ENCODE peak calls at places on chromosomes 7 and 10, in seven cellular contexts. One of them, this sample, is unnamed.

GRCh38 chr10:4514445-4515108 is 311.4 kb upstream of the AKR1E2 start:
- DNase-seq in heart left ventricle: peak; percentile 71
- DNase-seq in GM12892: peak; percentile 31
- DNase-seq in Peyer's patch: peak; percentile 67
- DNase-seq in HCT116: no peak
- DNase-seq in IMR-90: no peak
- DNase-seq in uterus: peak; percentile 61
- DNase-seq in this sample: peak; percentile 68

GRCh38 chr7:46291064-46291463 is 370.0 kb upstream of the IGFBP3 start:
- DNase-seq in heart left ventricle: no peak
- DNase-seq in IMR-90: peak; percentile 54
- DNase-seq in HCT116: no peak
- DNase-seq in uterus: no peak
- DNase-seq in GM12892: no peak
- DNase-seq in Peyer's patch: no peak
- DNase-seq in this sample: no peak

GRCh38 chr7:6433814-6434630 is 13.7 kb downstream of the DAGLB start:
- DNase-seq in HCT116: no peak
- DNase-seq in GM12892: no peak
- DNase-seq in Peyer's patch: no peak
- DNase-seq in uterus: no peak
- DNase-seq in heart left ventricle: no peak
- DNase-seq in IMR-90: no peak
- DNase-seq in this sample: no peak

GRCh38 chr10:100567249-100567648 is 31.5 kb downstream of the HIF1AN start:
- DNase-seq in HCT116: no peak
- DNase-seq in heart left ventricle: no peak
- DNase-seq in Peyer's patch: peak; percentile 37
- DNase-seq in GM12892: no peak
- DNase-seq in uterus: no peak
- DNase-seq in IMR-90: no peak
- DNase-seq in this sample: peak; percentile 81

GRCh38 chr10:16011548-16011947 is 151.2 kb upstream of the MINDY3 start:
- DNase-seq in Peyer's patch: no peak
- DNase-seq in HCT116: no peak
- DNase-seq in heart left ventricle: no peak
- DNase-seq in IMR-90: no peak
- DNase-seq in uterus: no peak
- DNase-seq in GM12892: no peak
- DNase-seq in this sample: no peak

GRCh38 chr10:101214446-101215396 is 14.5 kb downstream of the LBX1 start:
- DNase-seq in GM12892: no peak
- DNase-seq in uterus: peak; percentile 35
- DNase-seq in heart left ventricle: peak; percentile 65
- DNase-seq in IMR-90: peak; percentile 32
- DNase-seq in Peyer's patch: peak; percentile 82
- DNase-seq in HCT116: peak; percentile 66
- DNase-seq in this sample: no peak

GRCh38 chr7:149444260-149444659 is 16.6 kb downstream of the ZNF777 start:
- DNase-seq in GM12892: no peak
- DNase-seq in IMR-90: no peak
- DNase-seq in HCT116: no peak
- DNase-seq in Peyer's patch: no peak
- DNase-seq in uterus: no peak
- DNase-seq in heart left ventricle: no peak
- DNase-seq in this sample: peak; percentile 58

GRCh38 chr7:107165341-107165740 is 3.5 kb upstream of the HBP1 start:
- DNase-seq in IMR-90: no peak
- DNase-seq in HCT116: no peak
- DNase-seq in Peyer's patch: no peak
- DNase-seq in GM12892: no peak
- DNase-seq in heart left ventricle: no peak
- DNase-seq in uterus: no peak
- DNase-seq in this sample: no peak

GRCh38 chr10:61897671-61898434 is 3.6 kb upstream of the ARID5B start:
- DNase-seq in GM12892: no peak
- DNase-seq in HCT116: no peak
- DNase-seq in Peyer's patch: peak; percentile 80
- DNase-seq in heart left ventricle: peak; percentile 58
- DNase-seq in IMR-90: peak; percentile 38
- DNase-seq in uterus: peak; percentile 65
- DNase-seq in this sample: peak; percentile 32

GRCh38 chr7:150736864-150737263 is 354 bp upstream of the GIMAP5 start:
- DNase-seq in Peyer's patch: no peak
- DNase-seq in HCT116: no peak
- DNase-seq in uterus: no peak
- DNase-seq in GM12892: no peak
- DNase-seq in IMR-90: no peak
- DNase-seq in heart left ventricle: no peak
- DNase-seq in this sample: no peak

GRCh38 chr10:133350283-133350949 is 3.2 kb downstream of the PRAP1 start:
- DNase-seq in Peyer's patch: no peak
- DNase-seq in HCT116: no peak
- DNase-seq in GM12892: no peak
- DNase-seq in heart left ventricle: no peak
- DNase-seq in uterus: no peak
- DNase-seq in IMR-90: no peak
- DNase-seq in this sample: no peak

GRCh38 chr7:1059200-1060091 is 15.1 kb downstream of the GPR146 start:
- DNase-seq in GM12892: no peak
- DNase-seq in Peyer's patch: peak; percentile 71
- DNase-seq in IMR-90: no peak
- DNase-seq in uterus: no peak
- DNase-seq in heart left ventricle: peak; percentile 18
- DNase-seq in HCT116: peak; percentile 52
- DNase-seq in this sample: peak; percentile 92

GRCh38 chr10:118970770-118971169 is 58.7 kb upstream of the NANOS1 start:
- DNase-seq in Peyer's patch: peak; percentile 19
- DNase-seq in HCT116: no peak
- DNase-seq in uterus: no peak
- DNase-seq in IMR-90: no peak
- DNase-seq in GM12892: no peak
- DNase-seq in heart left ventricle: no peak
- DNase-seq in this sample: no peak

GRCh38 chr10:126302831-126303230 is 85.4 kb downstream of the ADAM12 start:
- DNase-seq in Peyer's patch: no peak
- DNase-seq in uterus: no peak
- DNase-seq in GM12892: no peak
- DNase-seq in heart left ventricle: no peak
- DNase-seq in HCT116: no peak
- DNase-seq in IMR-90: peak; percentile 4
- DNase-seq in this sample: no peak

GRCh38 chr10:15084502-15084922 is 4.1 kb downstream of the ACBD7 start:
- DNase-seq in uterus: peak; percentile 75
- DNase-seq in Peyer's patch: peak; percentile 53
- DNase-seq in GM12892: no peak
- DNase-seq in heart left ventricle: no peak
- DNase-seq in HCT116: peak; percentile 64
- DNase-seq in IMR-90: peak; percentile 92
- DNase-seq in this sample: no peak

GRCh38 chr10:78960316-78960800 is 108.4 kb upstream of the ZMIZ1 start:
- DNase-seq in HCT116: no peak
- DNase-seq in IMR-90: peak; percentile 90
- DNase-seq in heart left ventricle: peak; percentile 82
- DNase-seq in GM12892: no peak
- DNase-seq in Peyer's patch: peak; percentile 71
- DNase-seq in uterus: peak; percentile 89
- DNase-seq in this sample: peak; percentile 82

GRCh38 chr10:67790534-67791408 is 47.2 kb downstream of the DNAJC12 start:
- DNase-seq in HCT116: peak; percentile 57
- DNase-seq in IMR-90: peak; percentile 29
- DNase-seq in heart left ventricle: no peak
- DNase-seq in Peyer's patch: no peak
- DNase-seq in GM12892: no peak
- DNase-seq in uterus: no peak
- DNase-seq in this sample: no peak

GRCh38 chr7:141558544-141559183 is 7.5 kb downstream of the AGK start:
- DNase-seq in Peyer's patch: no peak
- DNase-seq in uterus: no peak
- DNase-seq in heart left ventricle: no peak
- DNase-seq in HCT116: no peak
- DNase-seq in GM12892: no peak
- DNase-seq in IMR-90: peak; percentile 55
- DNase-seq in this sample: no peak

GRCh38 chr7:73770002-73770859 is at the start of gene CLDN3:
- DNase-seq in Peyer's patch: peak; percentile 93
- DNase-seq in IMR-90: no peak
- DNase-seq in heart left ventricle: no peak
- DNase-seq in HCT116: peak; percentile 73
- DNase-seq in GM12892: no peak
- DNase-seq in uterus: no peak
- DNase-seq in this sample: no peak

GRCh38 chr7:34354906-34355305 is 303.1 kb upstream of the NPSR1 start:
- DNase-seq in HCT116: no peak
- DNase-seq in IMR-90: peak; percentile 20
- DNase-seq in GM12892: no peak
- DNase-seq in uterus: no peak
- DNase-seq in Peyer's patch: no peak
- DNase-seq in heart left ventricle: no peak
- DNase-seq in this sample: no peak

GRCh38 chr10:120365872-120366271 is 91.2 kb upstream of the PLPP4 start:
- DNase-seq in uterus: no peak
- DNase-seq in Peyer's patch: no peak
- DNase-seq in IMR-90: no peak
- DNase-seq in heart left ventricle: no peak
- DNase-seq in GM12892: no peak
- DNase-seq in HCT116: no peak
- DNase-seq in this sample: no peak

GRCh38 chr10:74433595-74433956 is 282.6 kb downstream of the ADK start:
- DNase-seq in GM12892: no peak
- DNase-seq in Peyer's patch: no peak
- DNase-seq in HCT116: no peak
- DNase-seq in uterus: no peak
- DNase-seq in heart left ventricle: no peak
- DNase-seq in IMR-90: no peak
- DNase-seq in this sample: no peak
- TF ChIP-seq POLR2A in GM12892: no peak
- TF ChIP-seq POLR2A in Peyer's patch: no peak
- TF ChIP-seq POLR2A in HCT116: no peak
- TF ChIP-seq POLR2A in uterus: no peak
- TF ChIP-seq POLR2A in heart left ventricle: no peak
- TF ChIP-seq POLR2A in IMR-90: no peak
- TF ChIP-seq POLR2A in this sample: no peak

GRCh38 chr10:45000764-45001381 is at the start of gene ZNF22:
- DNase-seq in IMR-90: peak; percentile 56
- DNase-seq in GM12892: peak; percentile 67
- DNase-seq in Peyer's patch: peak; percentile 85
- DNase-seq in uterus: peak; percentile 65
- DNase-seq in heart left ventricle: peak; percentile 82
- DNase-seq in HCT116: no peak
- DNase-seq in this sample: peak; percentile 94
- TF ChIP-seq POLR2A in IMR-90: peak; percentile 68
- TF ChIP-seq POLR2A in GM12892: peak; percentile 86
- TF ChIP-seq POLR2A in Peyer's patch: peak; percentile 46
- TF ChIP-seq POLR2A in uterus: peak; percentile 73
- TF ChIP-seq POLR2A in heart left ventricle: peak; percentile 34
- TF ChIP-seq POLR2A in HCT116: no peak
- TF ChIP-seq POLR2A in this sample: no peak

GRCh38 chr7:151925446-151926335 is 30.6 kb upstream of the GALNTL5 start:
- DNase-seq in GM12892: peak; percentile 33
- DNase-seq in HCT116: no peak
- DNase-seq in Peyer's patch: peak; percentile 76
- DNase-seq in heart left ventricle: peak; percentile 61
- DNase-seq in uterus: peak; percentile 33
- DNase-seq in IMR-90: no peak
- DNase-seq in this sample: peak; percentile 93

GRCh38 chr7:151924508-151924907 is 31.7 kb upstream of the GALNTL5 start:
- DNase-seq in IMR-90: no peak
- DNase-seq in heart left ventricle: no peak
- DNase-seq in HCT116: no peak
- DNase-seq in Peyer's patch: peak; percentile 61
- DNase-seq in GM12892: no peak
- DNase-seq in uterus: no peak
- DNase-seq in this sample: no peak

GRCh38 chr7:151924001-151924400 is 32.2 kb upstream of the GALNTL5 start:
- DNase-seq in GM12892: no peak
- DNase-seq in IMR-90: no peak
- DNase-seq in uterus: no peak
- DNase-seq in Peyer's patch: no peak
- DNase-seq in HCT116: no peak
- DNase-seq in heart left ventricle: no peak
- DNase-seq in this sample: no peak

GRCh38 chr7:151921451-151921850 is 34.8 kb upstream of the GALNTL5 start:
- DNase-seq in uterus: no peak
- DNase-seq in heart left ventricle: no peak
- DNase-seq in Peyer's patch: no peak
- DNase-seq in IMR-90: no peak
- DNase-seq in GM12892: no peak
- DNase-seq in HCT116: no peak
- DNase-seq in this sample: no peak

DNA sequence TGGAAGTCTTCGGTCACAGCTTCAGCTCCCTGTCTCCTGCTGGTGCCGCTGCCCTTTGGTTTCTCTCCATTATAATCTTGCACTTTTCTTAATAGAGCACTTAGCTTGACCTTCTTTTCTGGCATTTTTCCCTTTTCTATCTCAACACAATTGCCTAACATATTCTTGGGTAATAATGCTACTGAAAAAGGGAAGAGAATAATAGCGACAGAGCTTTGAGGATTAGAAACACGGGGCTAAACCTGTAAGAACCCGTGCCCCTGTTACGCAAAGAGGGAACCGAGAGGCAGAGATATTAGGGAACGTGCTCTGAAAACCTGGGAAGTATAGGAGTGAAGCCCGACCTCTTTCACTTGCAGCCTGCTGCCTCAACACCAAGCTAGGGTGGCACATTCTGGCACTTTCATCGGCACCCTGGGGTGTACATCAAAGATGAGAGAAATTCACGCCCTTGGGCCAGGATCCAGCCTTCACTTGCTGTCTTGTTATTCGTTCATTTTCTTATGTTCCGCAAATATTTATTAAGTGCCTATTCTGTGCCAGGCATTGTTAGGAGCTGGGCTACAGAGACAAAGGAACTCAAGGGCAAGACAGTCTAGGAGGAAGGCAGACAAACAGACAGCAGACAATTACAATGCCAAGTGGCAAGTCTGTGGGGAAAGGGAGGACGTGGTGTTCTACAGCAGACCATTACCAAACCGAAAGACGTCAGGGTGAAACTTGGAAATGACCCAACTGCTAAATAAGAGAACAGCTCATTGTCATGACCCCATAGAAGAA is 33.0 kb upstream of the GALNTL5 start:
- DNase-seq in GM12892: no peak
- DNase-seq in uterus: no peak
- DNase-seq in IMR-90: no peak
- DNase-seq in Peyer's patch: peak; percentile 56
- DNase-seq in heart left ventricle: peak; percentile 47
- DNase-seq in HCT116: no peak
- DNase-seq in this sample: peak; percentile 62
- TF ChIP-seq POLR2A in GM12892: no peak
- TF ChIP-seq POLR2A in uterus: no peak
- TF ChIP-seq POLR2A in IMR-90: no peak
- TF ChIP-seq POLR2A in Peyer's patch: no peak
- TF ChIP-seq POLR2A in heart left ventricle: no peak
- TF ChIP-seq POLR2A in HCT116: no peak
- TF ChIP-seq POLR2A in this sample: no peak

DNA sequence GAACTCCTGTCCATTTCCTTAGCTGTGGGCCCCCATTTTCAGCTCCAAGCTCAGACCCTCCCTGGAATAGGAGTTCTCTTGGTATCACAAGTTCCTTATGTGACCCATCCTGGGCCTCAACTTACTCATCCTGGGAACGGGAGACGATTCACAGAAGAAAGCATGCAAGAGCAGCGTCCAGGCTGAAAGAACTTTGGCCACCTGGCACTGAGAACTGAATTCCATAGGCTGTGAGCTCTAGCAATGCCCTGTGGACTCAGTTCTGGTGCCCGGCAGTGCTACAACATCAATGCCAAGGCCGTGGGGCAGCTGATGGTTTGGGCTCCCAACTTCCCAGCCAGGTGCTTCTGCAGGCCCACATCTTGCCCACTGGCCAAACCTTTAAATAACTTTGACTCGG is 3.9 kb upstream of the CUEDC2 start:
- DNase-seq in heart left ventricle: no peak
- DNase-seq in HCT116: no peak
- DNase-seq in Peyer's patch: peak; percentile 61
- DNase-seq in uterus: no peak
- DNase-seq in IMR-90: no peak
- DNase-seq in GM12892: no peak
- DNase-seq in this sample: no peak
- TF ChIP-seq POLR2A in heart left ventricle: no peak
- TF ChIP-seq POLR2A in HCT116: no peak
- TF ChIP-seq POLR2A in Peyer's patch: no peak
- TF ChIP-seq POLR2A in uterus: no peak
- TF ChIP-seq POLR2A in IMR-90: no peak
- TF ChIP-seq POLR2A in GM12892: no peak
- TF ChIP-seq POLR2A in this sample: no peak

This sample was measured in lower leg skin.